ENCODE peak calls at places on chromosomes 16 and 17, in four cellular contexts. W is AG04449, I is uterus, P is PC-9. C is an unnamed sample.

GRCh38 chr16:11495066-11495407 is 91.7 kb downstream of the LITAF start:
- DNase-seq in P (no peak), W (no peak), I (no peak), C (no peak)

GRCh38 chr16:1331712-1332617 is 1.5 kb upstream of the BAIAP3 start:
- DNase-seq in I (no peak), P (peak; percentile 82), W (no peak), C (peak; percentile 77)

GRCh38 chr16:27922433-27922832 is 141.1 kb downstream of the GSG1L start:
- DNase-seq in W (no peak), P (peak; percentile 33), I (no peak), C (no peak)

GRCh38 chr16:58533751-58534470 is 18.6 kb downstream of the SETD6 start:
- DNase-seq in W (no peak), I (no peak), P (no peak), C (no peak)

GRCh38 chr17:77865109-77865611 is 93.3 kb upstream of the TNRC6C start:
- DNase-seq in P (no peak), I (peak; percentile 51), W (no peak), C (no peak)

GRCh38 chr16:31354394-31355291 is at the start of gene ITGAX:
- DNase-seq in P (no peak), W (no peak), I (no peak), C (peak; percentile 11)

GRCh38 chr16:75237398-75238131 is 13.9 kb downstream of the BCAR1 start:
- DNase-seq in P (no peak), W (no peak), I (peak; percentile 22), C (no peak)

GRCh38 chr17:76307299-76307965 is 644 bp downstream of the QRICH2 start:
- DNase-seq in W (no peak), P (no peak), I (no peak), C (no peak)

GRCh38 chr17:29956225-29956624 is 14.8 kb downstream of the EFCAB5 start:
- DNase-seq in W (no peak), I (no peak), P (no peak), C (no peak)

GRCh38 chr17:29958947-29959657 is 17.7 kb downstream of the EFCAB5 start:
- DNase-seq in W (no peak), I (no peak), P (no peak), C (no peak)

GRCh38 chr17:29949708-29950107 is 8.3 kb downstream of the EFCAB5 start:
- DNase-seq in I (no peak), W (no peak), P (no peak), C (no peak)

GRCh38 chr17:29959658-29960337 is 18.4 kb downstream of the EFCAB5 start:
- DNase-seq in I (no peak), W (no peak), P (no peak), C (no peak)

GRCh38 chr17:29954405-29954804 is 13.0 kb downstream of the EFCAB5 start:
- DNase-seq in I (no peak), P (no peak), W (no peak), C (no peak)
- TF ChIP-seq CTCF in I (no peak), P (no peak), W (no peak), C (peak; percentile 25)

GRCh38 chr17:81277421-81277820 is 17.7 kb downstream of the SLC38A10 start:
- DNase-seq in I (peak; percentile 53), W (no peak), P (no peak), C (no peak)
- H3K4me3 ChIP-seq in I (peak overlapping the region; percentile 9), W (no peak overlapping the region), P (no peak overlapping the region), C (no peak overlapping the region)

DNA sequence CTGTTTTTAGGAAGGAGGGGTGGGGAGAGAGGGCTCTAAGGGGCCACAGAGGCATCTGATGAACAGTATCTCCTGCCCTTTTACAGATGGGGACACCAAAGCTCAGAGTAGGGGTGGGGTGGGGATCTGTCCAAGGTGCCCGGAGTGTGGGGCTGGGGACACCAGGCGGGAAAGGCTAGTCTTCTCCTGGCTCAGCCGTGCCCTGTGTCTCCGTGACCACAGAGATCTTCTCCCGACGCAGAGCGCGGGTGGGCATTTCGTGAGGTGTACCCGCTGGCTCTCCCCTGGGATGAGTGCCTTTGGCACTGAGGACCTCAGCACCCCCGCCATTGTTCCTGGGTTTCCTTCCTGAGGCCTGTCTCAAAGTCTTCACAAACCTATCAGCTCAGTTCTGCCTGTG is 209.6 kb downstream of the NTN1 start:
- DNase-seq in I (no peak), W (no peak), P (no peak), C (no peak)
- TF ChIP-seq CTCF in I (no peak), W (no peak), P (no peak), C (no peak)

GRCh38 chr17:50685691-50686493 is 21.8 kb downstream of the ANKRD40 start:
- DNase-seq in I (no peak), P (no peak), W (no peak), C (no peak)

GRCh38 chr17:50689251-50689650 is 18.5 kb downstream of the ANKRD40 start:
- DNase-seq in I (no peak), W (no peak), P (peak; percentile 82), C (no peak)

GRCh38 chr17:50688168-50688719 is 19.5 kb downstream of the ANKRD40 start:
- DNase-seq in W (no peak), P (no peak), I (no peak), C (no peak)

GRCh38 chr17:50686494-50687199 is 21.1 kb downstream of the ANKRD40 start:
- DNase-seq in P (no peak), I (peak; percentile 88), W (no peak), C (no peak)

GRCh38 chr17:50687200-50688066 is 20.3 kb downstream of the ANKRD40 start:
- DNase-seq in I (peak; percentile 83), P (no peak), W (no peak), C (no peak)
- H3K4me3 ChIP-seq in I (no peak overlapping the region), P (no peak overlapping the region), W (no peak overlapping the region), C (no peak overlapping the region)

DNA sequence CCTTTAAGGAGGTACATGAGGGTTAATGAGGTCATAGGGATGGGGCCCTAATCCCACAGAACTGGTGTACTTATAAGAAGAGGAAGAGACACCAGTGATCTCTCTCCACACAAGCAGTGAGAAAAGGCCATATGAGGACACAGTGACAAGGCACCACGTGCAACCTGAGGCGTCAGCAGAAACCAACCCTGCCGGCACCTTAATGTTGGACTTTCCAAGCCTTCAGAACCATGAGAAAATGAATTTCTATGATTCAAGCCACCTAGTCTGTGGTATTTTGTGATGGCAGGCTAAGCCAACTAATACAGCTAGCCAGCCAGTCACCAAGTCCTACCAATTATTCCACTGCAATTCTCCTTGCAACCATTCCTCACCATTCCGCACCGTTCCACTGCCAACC is 39.5 kb downstream of the COPRS start:
- DNase-seq in I (no peak), W (no peak), P (no peak), C (no peak)
- TF ChIP-seq CTCF in I (no peak), W (no peak), P (no peak), C (no peak)

DNA sequence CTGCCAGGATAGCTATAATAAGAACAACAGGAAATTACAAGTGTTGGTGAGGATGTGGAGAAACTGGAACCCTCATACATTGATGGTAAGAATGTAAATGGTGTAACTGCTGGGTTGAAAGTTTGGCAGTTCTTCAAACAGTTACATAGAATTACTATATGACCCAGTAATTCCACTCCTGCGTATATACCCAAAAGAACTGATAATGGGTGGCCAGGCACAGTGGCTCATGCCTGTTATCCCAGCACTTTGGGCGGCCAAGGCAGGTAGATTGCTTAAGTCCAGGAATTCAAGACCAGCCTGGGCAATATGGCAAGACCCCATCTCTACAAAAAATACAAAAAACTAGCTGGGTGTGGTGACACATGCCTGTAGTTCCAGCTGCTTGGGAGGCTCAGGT is 4.5 kb upstream of the CMTM4 start:
- DNase-seq in W (no peak), P (no peak), I (no peak), C (no peak)
- H3K4me3 ChIP-seq in W (no peak overlapping the region), P (no peak overlapping the region), I (no peak overlapping the region), C (no peak overlapping the region)

GRCh38 chr17:29283496-29283895 is 10.5 kb downstream of the NUFIP2 start:
- DNase-seq in P (no peak), I (no peak), W (no peak), C (no peak)
- TF ChIP-seq CTCF in P (no peak), I (no peak), W (no peak), C (peak; percentile 26)

GRCh38 chr17:39094607-39095308 is 56.7 kb downstream of the PLXDC1 start:
- DNase-seq in I (no peak), W (no peak), P (no peak), C (no peak)
- H3K4me3 ChIP-seq in I (no peak overlapping the region), W (no peak overlapping the region), P (no peak overlapping the region), C (no peak overlapping the region)

DNA sequence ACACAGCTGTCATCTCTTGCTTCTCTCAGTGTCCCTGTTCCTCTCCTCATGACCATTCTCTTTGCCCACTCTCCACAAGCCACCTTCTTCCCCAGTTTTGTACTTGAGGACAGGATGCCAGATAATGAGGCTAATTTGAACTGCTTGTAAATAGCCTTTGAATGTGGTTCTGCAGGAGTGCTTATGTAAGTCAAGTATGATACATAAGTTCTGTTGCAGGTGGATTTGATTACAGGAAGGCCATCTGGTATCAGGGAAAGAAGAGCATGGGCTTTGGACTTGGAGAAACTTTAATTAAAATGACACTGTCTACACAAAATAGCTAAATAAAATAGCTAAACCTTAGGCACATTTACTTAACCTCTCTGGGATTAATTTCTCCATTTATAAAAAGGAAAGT is 120.2 kb upstream of the HLF start:
- DNase-seq in I (no peak), W (no peak), P (no peak), C (no peak)
- TF ChIP-seq CTCF in I (no peak), W (no peak), P (no peak), C (no peak)

C was measured in HFF-Myc.